ENCODE peak calls at places on chromosomes 1 and 21, in four cellular contexts. S, J, E and Z are unnamed samples.

GRCh38 chr1:222613627-222614026 is 4.3 kb upstream of the MIA3 start:
- DNase-seq in S (no peak), J (no peak), E (no peak), Z (no peak)

GRCh38 chr1:93992190-93992589 is 83.0 kb upstream of the GCLM start:
- DNase-seq in S (no peak), J (no peak), E (no peak), Z (no peak)

GRCh38 chr1:40640314-40641076 is 25.0 kb downstream of the RIMS3 start:
- DNase-seq in S (no peak), J (no peak), E (no peak), Z (no peak)

GRCh38 chr1:199747984-199748383 is 279.5 kb upstream of the NR5A2 start:
- DNase-seq in S (no peak), J (no peak), E (no peak), Z (no peak)

GRCh38 chr1:53341961-53342707 is 14.3 kb upstream of the LRP8 start:
- DNase-seq in S (no peak), J (no peak), E (no peak), Z (no peak)

GRCh38 chr1:178161516-178161915 is 67.6 kb downstream of the RASAL2 start:
- DNase-seq in S (no peak), J (no peak), E (no peak), Z (no peak)

GRCh38 chr1:221701570-221702186 is 40.2 kb downstream of the DUSP10 start:
- DNase-seq in S (no peak), J (no peak), E (no peak), Z (no peak)

GRCh38 chr1:154855186-154855585 is 14.9 kb downstream of the KCNN3 start:
- DNase-seq in S (no peak), J (peak; percentile 31), E (no peak), Z (no peak)

GRCh38 chr1:245116131-245116530 is 38.7 kb upstream of the KIF26B start:
- DNase-seq in S (no peak), J (no peak), E (no peak), Z (no peak)

GRCh38 chr1:116777831-116778830 is 23.9 kb downstream of the CD2 start:
- DNase-seq in S (no peak), J (peak; percentile 66), E (no peak), Z (no peak)

GRCh38 chr1:102776074-102776473 is 332.2 kb downstream of the COL11A1 start:
- DNase-seq in S (no peak), J (no peak), E (no peak), Z (no peak)

GRCh38 chr1:93775224-93775623 is 93.6 kb upstream of the BCAR3 start:
- DNase-seq in S (no peak), J (no peak), E (peak; percentile 50), Z (no peak)

GRCh38 chr1:21357161-21357560 is 66.9 kb upstream of the ECE1 start:
- DNase-seq in S (no peak), J (no peak), E (no peak), Z (no peak)

GRCh38 chr1:12525311-12526181 is 92.5 kb downstream of the DHRS3 start:
- DNase-seq in S (no peak), J (no peak), E (no peak), Z (no peak)

GRCh38 chr1:79128726-79129125 is 122.2 kb upstream of the ADGRL4 start:
- DNase-seq in S (no peak), J (peak; percentile 93), E (no peak), Z (peak; percentile 18)

GRCh38 chr21:39082656-39083376 is 100.4 kb downstream of the PSMG1 start:
- DNase-seq in S (no peak), J (no peak), E (peak; percentile 13), Z (no peak)

GRCh38 chr1:236433819-236434315 is 39.8 kb downstream of the EDARADD start:
- DNase-seq in S (no peak), J (no peak), E (no peak), Z (no peak)

GRCh38 chr21:38159355-38159754 is 97.4 kb upstream of the KCNJ15 start:
- DNase-seq in S (peak; percentile 19), J (peak; percentile 84), E (peak; percentile 28), Z (no peak)

GRCh38 chr1:31441970-31442647 is 29.1 kb downstream of the SERINC2 start:
- DNase-seq in S (no peak), J (no peak), E (no peak), Z (no peak)

GRCh38 chr1:47843059-47843458 is 154.1 kb downstream of the TRABD2B start:
- DNase-seq in S (no peak), J (no peak), E (no peak), Z (no peak)

DNA sequence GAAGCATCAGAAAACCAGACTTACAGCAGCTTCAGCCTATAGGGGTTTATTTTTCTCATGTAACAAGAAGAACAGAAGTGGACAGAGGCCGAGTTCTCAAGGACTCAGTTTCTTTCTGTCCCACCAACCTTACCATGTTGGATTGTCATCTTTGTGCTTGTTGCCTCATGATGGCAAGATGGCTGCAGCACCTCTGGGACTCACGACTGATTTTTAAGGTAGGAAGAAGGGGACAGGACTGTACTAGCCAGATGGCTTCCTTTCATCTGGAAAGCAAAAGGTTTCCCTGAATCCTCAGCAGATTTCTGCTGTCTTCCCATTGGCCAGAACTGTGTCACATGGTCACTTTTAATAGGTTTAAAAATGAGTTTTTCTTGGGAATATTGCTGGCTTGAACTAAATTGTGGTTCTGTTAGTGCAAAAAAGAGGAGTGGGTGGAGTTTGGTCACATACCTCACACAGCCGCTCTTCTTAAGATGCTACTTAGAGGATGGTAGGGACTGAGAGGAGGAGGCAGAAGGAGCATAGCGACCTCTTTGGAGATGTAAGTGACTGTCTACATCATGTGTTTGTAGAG is 48.1 kb upstream of the ENAH start:
- DNase-seq in S (no peak), J (peak; percentile 41), E (no peak), Z (no peak)
- TF ChIP-seq RAD21 in S (no peak), J (no peak), E (no peak), Z (no peak)

GRCh38 chr1:156711011-156711817 is 5.8 kb upstream of the CRABP2 start:
- DNase-seq in S (no peak), J (no peak), E (no peak), Z (no peak)

GRCh38 chr1:156707486-156708244 is 2.3 kb upstream of the CRABP2 start:
- DNase-seq in S (no peak), J (peak; percentile 51), E (no peak), Z (no peak)

GRCh38 chr1:156708245-156708661 is 2.9 kb upstream of the CRABP2 start:
- DNase-seq in S (no peak), J (no peak), E (no peak), Z (no peak)

GRCh38 chr1:156709031-156709430 is 3.6 kb upstream of the CRABP2 start:
- DNase-seq in S (no peak), J (no peak), E (no peak), Z (no peak)

DNA sequence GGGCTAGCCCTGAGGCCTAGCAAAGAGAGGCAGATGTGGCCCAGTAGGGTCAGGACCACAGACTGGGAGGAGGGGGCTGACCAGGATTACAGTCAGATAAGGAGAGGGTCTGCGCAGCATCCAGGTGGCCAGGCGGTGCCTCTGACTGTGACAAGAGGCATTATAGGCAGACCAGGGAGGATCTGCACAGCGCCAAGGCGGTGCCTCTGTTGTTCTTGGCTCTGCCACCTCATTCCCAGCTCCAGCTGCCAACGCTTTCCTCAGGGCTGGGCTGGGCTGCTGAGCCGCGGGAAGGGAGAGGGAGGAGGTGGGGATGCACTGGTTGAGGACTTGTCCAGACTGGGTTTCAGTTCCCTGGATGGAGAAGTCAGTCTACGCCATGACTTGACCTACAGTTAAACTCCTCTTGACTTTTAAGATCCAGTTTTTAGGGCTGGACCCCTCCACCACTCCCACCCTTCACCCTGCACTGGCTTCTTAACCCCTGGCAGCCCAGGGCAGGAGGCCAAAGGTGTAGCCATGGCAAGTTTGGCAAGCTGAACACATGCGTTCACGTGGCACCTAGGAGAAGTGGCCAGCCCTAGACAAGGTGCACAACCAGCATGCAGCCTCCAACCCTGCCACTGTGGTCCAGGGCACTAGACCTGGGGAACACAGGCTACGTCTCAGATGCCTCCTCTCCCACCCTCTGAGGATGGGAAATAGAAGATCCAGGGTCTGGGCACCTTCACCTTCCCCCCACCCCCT is 4.5 kb upstream of the CRABP2 start:
- DNase-seq in S (no peak), J (peak; percentile 62), E (no peak), Z (peak; percentile 29)
- TF ChIP-seq RAD21 in S (no peak), J (no peak), E (no peak), Z (no peak)

GRCh38 chr21:36320421-36321324 is 676 bp downstream of the MORC3 start:
- DNase-seq in S (peak; percentile 17), J (peak; percentile 73), E (peak; percentile 28), Z (peak; percentile 49)
- TF ChIP-seq RAD21 in S (no peak), J (no peak), E (no peak), Z (no peak)

DNA sequence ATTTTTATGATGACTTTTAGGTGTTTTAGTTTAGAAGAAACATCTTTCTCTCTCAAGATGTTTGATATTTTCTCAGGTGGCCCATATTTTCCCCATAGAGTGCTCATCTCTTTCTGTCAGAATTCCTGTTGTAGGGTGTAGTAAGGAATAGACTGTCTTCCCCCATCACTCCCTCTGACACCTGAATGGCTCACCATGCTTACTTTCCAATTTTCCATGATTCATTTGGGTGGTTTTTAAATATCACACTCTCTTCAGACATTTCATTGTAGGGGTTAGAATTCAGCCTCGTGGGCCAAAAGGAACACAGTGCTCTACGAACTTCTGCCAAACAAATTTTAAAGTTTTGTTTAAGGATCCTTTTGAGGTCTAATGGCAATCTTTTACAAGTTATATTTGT is 24.0 kb downstream of the GIPC2 start:
- DNase-seq in S (no peak), J (no peak), E (no peak), Z (no peak)
- TF ChIP-seq RAD21 in S (no peak), J (no peak), E (no peak), Z (no peak)

GRCh38 chr1:2166695-2167094 is 27.9 kb downstream of the FAAP20 start:
- DNase-seq in S (no peak), J (no peak), E (no peak), Z (no peak)

GRCh38 chr1:2160691-2161320 is 33.8 kb downstream of the FAAP20 start:
- DNase-seq in S (no peak), J (no peak), E (no peak), Z (no peak)

GRCh38 chr1:2165636-2166035 is 28.9 kb downstream of the FAAP20 start:
- DNase-seq in S (no peak), J (no peak), E (no peak), Z (no peak)

GRCh38 chr1:2166254-2166653 is 28.3 kb downstream of the FAAP20 start:
- DNase-seq in S (no peak), J (no peak), E (no peak), Z (no peak)

DNA sequence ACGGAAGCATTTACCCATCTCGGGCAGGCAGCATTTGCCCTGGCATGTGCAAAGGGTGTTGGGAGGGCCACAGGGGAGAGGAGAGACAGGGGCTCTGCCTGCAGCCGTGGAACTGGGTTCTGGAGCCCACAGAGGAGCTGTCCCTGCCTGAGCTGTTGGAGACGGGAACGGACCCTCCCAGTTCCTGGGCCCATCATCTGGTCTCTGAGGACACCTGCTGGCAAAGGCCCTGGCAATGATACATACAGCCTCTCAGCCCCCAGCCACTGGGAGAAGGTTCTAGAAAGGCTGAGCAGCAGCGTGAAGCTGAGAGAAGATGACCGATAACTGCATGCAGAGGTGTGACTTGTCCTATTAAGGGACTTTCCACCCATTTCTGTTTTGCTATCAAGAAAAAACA is 31.4 kb downstream of the FAAP20 start:
- DNase-seq in S (no peak), J (no peak), E (no peak), Z (no peak)
- TF ChIP-seq RAD21 in S (no peak), J (peak; percentile 54), E (no peak), Z (no peak)

GRCh38 chr1:175376194-175376593 is 183.6 kb upstream of the KIAA0040 start:
- DNase-seq in S (no peak), J (no peak), E (peak; percentile 26), Z (peak; percentile 30)
- TF ChIP-seq RAD21 in S (peak; percentile 77), J (no peak), E (peak; percentile 73), Z (peak; percentile 48)